ENCODE peak calls at places on chromosomes 6 and 20, in five cellular contexts. One of them, this sample, is unnamed.

GRCh38 chr20:24993337-24994185 is 1.0 kb upstream of the APMAP start:
- DNase-seq in kidney tubule cell: peak; percentile 65
- DNase-seq in activated T-cell treated with anti-CD3 and anti-CD28 coated beads, Interleukin-2, amount 50 U/mL, for 72 hours: no peak
- DNase-seq in ELR: peak; percentile 72
- DNase-seq in LoVo: peak; percentile 49
- DNase-seq in this sample: peak; percentile 72

GRCh38 chr20:52439385-52439784 is 247.8 kb upstream of the ZFP64 start:
- DNase-seq in kidney tubule cell: no peak
- DNase-seq in activated T-cell treated with anti-CD3 and anti-CD28 coated beads, Interleukin-2, amount 50 U/mL, for 72 hours: no peak
- DNase-seq in ELR: no peak
- DNase-seq in LoVo: no peak
- DNase-seq in this sample: no peak

GRCh38 chr20:38178065-38178471 is 13.0 kb upstream of the TGM2 start:
- DNase-seq in kidney tubule cell: no peak
- DNase-seq in activated T-cell treated with anti-CD3 and anti-CD28 coated beads, Interleukin-2, amount 50 U/mL, for 72 hours: no peak
- DNase-seq in ELR: peak; percentile 62
- DNase-seq in LoVo: no peak
- DNase-seq in this sample: no peak

GRCh38 chr20:63286781-63287696 is 5.9 kb upstream of the COL20A1 start:
- DNase-seq in kidney tubule cell: no peak
- DNase-seq in activated T-cell treated with anti-CD3 and anti-CD28 coated beads, Interleukin-2, amount 50 U/mL, for 72 hours: no peak
- DNase-seq in ELR: no peak
- DNase-seq in LoVo: no peak
- DNase-seq in this sample: no peak

GRCh38 chr6:170279977-170280688 is 10.7 kb downstream of the DLL1 start:
- DNase-seq in kidney tubule cell: peak; percentile 71
- DNase-seq in activated T-cell treated with anti-CD3 and anti-CD28 coated beads, Interleukin-2, amount 50 U/mL, for 72 hours: peak; percentile 45
- DNase-seq in ELR: peak; percentile 26
- DNase-seq in LoVo: peak; percentile 65
- DNase-seq in this sample: peak; percentile 13

GRCh38 chr6:155380666-155381332 is 66.5 kb upstream of the TFB1M start:
- DNase-seq in kidney tubule cell: no peak
- DNase-seq in activated T-cell treated with anti-CD3 and anti-CD28 coated beads, Interleukin-2, amount 50 U/mL, for 72 hours: no peak
- DNase-seq in ELR: no peak
- DNase-seq in LoVo: no peak
- DNase-seq in this sample: no peak

GRCh38 chr20:53001502-53002301 is 29.5 kb downstream of the TSHZ2 start:
- DNase-seq in kidney tubule cell: no peak
- DNase-seq in activated T-cell treated with anti-CD3 and anti-CD28 coated beads, Interleukin-2, amount 50 U/mL, for 72 hours: peak; percentile 10
- DNase-seq in ELR: no peak
- DNase-seq in LoVo: no peak
- DNase-seq in this sample: no peak

GRCh38 chr20:62053465-62054196 is 12.1 kb downstream of the TAF4 start:
- DNase-seq in kidney tubule cell: no peak
- DNase-seq in activated T-cell treated with anti-CD3 and anti-CD28 coated beads, Interleukin-2, amount 50 U/mL, for 72 hours: no peak
- DNase-seq in ELR: no peak
- DNase-seq in LoVo: no peak
- DNase-seq in this sample: no peak

GRCh38 chr6:13071946-13072345 is 256.4 kb downstream of the TBC1D7 start:
- DNase-seq in kidney tubule cell: no peak
- DNase-seq in activated T-cell treated with anti-CD3 and anti-CD28 coated beads, Interleukin-2, amount 50 U/mL, for 72 hours: no peak
- DNase-seq in ELR: no peak
- DNase-seq in LoVo: no peak
- DNase-seq in this sample: no peak

GRCh38 chr6:122817766-122818165 is 28.7 kb downstream of the SMPDL3A start:
- DNase-seq in kidney tubule cell: peak; percentile 69
- DNase-seq in activated T-cell treated with anti-CD3 and anti-CD28 coated beads, Interleukin-2, amount 50 U/mL, for 72 hours: no peak
- DNase-seq in ELR: no peak
- DNase-seq in LoVo: no peak
- DNase-seq in this sample: peak; percentile 53

GRCh38 chr6:169640983-169641382 is 60.8 kb downstream of the WDR27 start:
- DNase-seq in kidney tubule cell: no peak
- DNase-seq in activated T-cell treated with anti-CD3 and anti-CD28 coated beads, Interleukin-2, amount 50 U/mL, for 72 hours: no peak
- DNase-seq in ELR: no peak
- DNase-seq in LoVo: no peak
- DNase-seq in this sample: no peak

GRCh38 chr6:33613146-33613793 is 7.9 kb upstream of the ITPR3 start:
- DNase-seq in kidney tubule cell: peak; percentile 62
- DNase-seq in activated T-cell treated with anti-CD3 and anti-CD28 coated beads, Interleukin-2, amount 50 U/mL, for 72 hours: no peak
- DNase-seq in ELR: peak; percentile 84
- DNase-seq in LoVo: no peak
- DNase-seq in this sample: no peak

GRCh38 chr6:160221423-160221822 is 37.2 kb downstream of the SLC22A2 start:
- DNase-seq in kidney tubule cell: peak; percentile 77
- DNase-seq in activated T-cell treated with anti-CD3 and anti-CD28 coated beads, Interleukin-2, amount 50 U/mL, for 72 hours: no peak
- DNase-seq in ELR: peak; percentile 53
- DNase-seq in LoVo: peak; percentile 5
- DNase-seq in this sample: peak; percentile 76

GRCh38 chr6:129575378-129576118 is 134.4 kb downstream of the ARHGAP18 start:
- DNase-seq in kidney tubule cell: peak; percentile 77
- DNase-seq in activated T-cell treated with anti-CD3 and anti-CD28 coated beads, Interleukin-2, amount 50 U/mL, for 72 hours: no peak
- DNase-seq in ELR: peak; percentile 80
- DNase-seq in LoVo: peak; percentile 53
- DNase-seq in this sample: peak; percentile 35

GRCh38 chr20:5065489-5066383 is 54.0 kb downstream of the PCNA start:
- DNase-seq in kidney tubule cell: peak; percentile 97
- DNase-seq in activated T-cell treated with anti-CD3 and anti-CD28 coated beads, Interleukin-2, amount 50 U/mL, for 72 hours: peak; percentile 11
- DNase-seq in ELR: peak; percentile 97
- DNase-seq in LoVo: peak; percentile 81
- DNase-seq in this sample: peak; percentile 86

GRCh38 chr20:25623225-25623735 is 534 bp downstream of the NANP start:
- DNase-seq in kidney tubule cell: peak; percentile 47
- DNase-seq in activated T-cell treated with anti-CD3 and anti-CD28 coated beads, Interleukin-2, amount 50 U/mL, for 72 hours: peak; percentile 45
- DNase-seq in ELR: peak; percentile 65
- DNase-seq in LoVo: no peak
- DNase-seq in this sample: no peak

GRCh38 chr6:14128017-14128416 is 10.4 kb downstream of the CD83 start:
- DNase-seq in kidney tubule cell: no peak
- DNase-seq in activated T-cell treated with anti-CD3 and anti-CD28 coated beads, Interleukin-2, amount 50 U/mL, for 72 hours: no peak
- DNase-seq in ELR: no peak
- DNase-seq in LoVo: no peak
- DNase-seq in this sample: no peak

GRCh38 chr20:11338506-11339306 is 579.0 kb upstream of the BTBD3 start:
- DNase-seq in kidney tubule cell: peak; percentile 78
- DNase-seq in activated T-cell treated with anti-CD3 and anti-CD28 coated beads, Interleukin-2, amount 50 U/mL, for 72 hours: no peak
- DNase-seq in ELR: no peak
- DNase-seq in LoVo: no peak
- DNase-seq in this sample: peak; percentile 54

GRCh38 chr6:86477510-86478166 is 459.7 kb upstream of the HTR1E start:
- DNase-seq in kidney tubule cell: peak; percentile 24
- DNase-seq in activated T-cell treated with anti-CD3 and anti-CD28 coated beads, Interleukin-2, amount 50 U/mL, for 72 hours: no peak
- DNase-seq in ELR: no peak
- DNase-seq in LoVo: no peak
- DNase-seq in this sample: no peak

This sample was measured in kidney glomerular epithelial cell.